ENCODE peak calls at places on chromosomes 2 and 18, in six cellular contexts. R, L, N, C, M and S are unnamed samples.

GRCh38 chr2:46031124-46031523 is 266.1 kb upstream of the EPAS1 start:
- DNase-seq in R (no peak), L (no peak), N (no peak), C (no peak), M (no peak), S (no peak)

GRCh38 chr2:55550368-55551102 is 31.0 kb downstream of the CFAP36 start:
- DNase-seq in R (peak), L (peak), N (no peak), C (no peak), M (no peak), S (no peak)

GRCh38 chr2:205688417-205689200 is 6.3 kb downstream of the NRP2 start:
- DNase-seq in R (peak), L (no peak), N (peak), C (no peak), M (peak), S (no peak)

GRCh38 chr18:76495435-76496199 is 575 bp upstream of the ZNF516 start:
- DNase-seq in R (peak), L (peak), N (peak), C (peak), M (peak), S (peak)

GRCh38 chr2:217642944-217643343 is 359.9 kb downstream of the TNS1 start:
- DNase-seq in R (no peak), L (no peak), N (no peak), C (no peak), M (no peak), S (no peak)

GRCh38 chr2:189576361-189576760 is 4.2 kb downstream of the SLC40A1 start:
- DNase-seq in R (no peak), L (no peak), N (peak), C (no peak), M (no peak), S (no peak)

GRCh38 chr2:181790716-181791649 is 100.5 kb upstream of the ITPRID2 start:
- DNase-seq in R (peak), L (peak), N (peak), C (no peak), M (no peak), S (no peak)

GRCh38 chr18:75214766-75215515 is 4.3 kb downstream of the TSHZ1 start:
- DNase-seq in R (no peak), L (no peak), N (no peak), C (no peak), M (no peak), S (no peak)

GRCh38 chr2:74250189-74250631 is 51.8 kb downstream of the MTHFD2 start:
- DNase-seq in R (peak), L (peak), N (peak), C (peak), M (peak), S (peak)

GRCh38 chr18:3889803-3890202 is 439.8 kb downstream of the TGIF1 start:
- DNase-seq in R (peak), L (peak), N (no peak), C (no peak), M (no peak), S (no peak)

GRCh38 chr2:152243723-152244122 is 68.2 kb upstream of the STAM2 start:
- DNase-seq in R (no peak), L (no peak), N (no peak), C (no peak), M (no peak), S (no peak)
- H2BK120ac ChIP-seq in R (no peak), L (no peak), N (no peak), C (no peak), M (no peak), S (no peak)

GRCh38 chr2:145088733-145089132 is 568.8 kb upstream of the ZEB2 start:
- DNase-seq in R (peak), L (no peak), N (no peak), C (no peak), M (no peak), S (no peak)

GRCh38 chr2:145095641-145096435 is 575.9 kb upstream of the ZEB2 start:
- DNase-seq in R (peak), L (peak), N (no peak), C (no peak), M (no peak), S (no peak)

GRCh38 chr2:145094353-145094752 is 574.4 kb upstream of the ZEB2 start:
- DNase-seq in R (peak), L (peak), N (no peak), C (no peak), M (no peak), S (no peak)

GRCh38 chr2:145091967-145092366 is 572.0 kb upstream of the ZEB2 start:
- DNase-seq in R (peak), L (peak), N (no peak), C (no peak), M (no peak), S (no peak)

DNA sequence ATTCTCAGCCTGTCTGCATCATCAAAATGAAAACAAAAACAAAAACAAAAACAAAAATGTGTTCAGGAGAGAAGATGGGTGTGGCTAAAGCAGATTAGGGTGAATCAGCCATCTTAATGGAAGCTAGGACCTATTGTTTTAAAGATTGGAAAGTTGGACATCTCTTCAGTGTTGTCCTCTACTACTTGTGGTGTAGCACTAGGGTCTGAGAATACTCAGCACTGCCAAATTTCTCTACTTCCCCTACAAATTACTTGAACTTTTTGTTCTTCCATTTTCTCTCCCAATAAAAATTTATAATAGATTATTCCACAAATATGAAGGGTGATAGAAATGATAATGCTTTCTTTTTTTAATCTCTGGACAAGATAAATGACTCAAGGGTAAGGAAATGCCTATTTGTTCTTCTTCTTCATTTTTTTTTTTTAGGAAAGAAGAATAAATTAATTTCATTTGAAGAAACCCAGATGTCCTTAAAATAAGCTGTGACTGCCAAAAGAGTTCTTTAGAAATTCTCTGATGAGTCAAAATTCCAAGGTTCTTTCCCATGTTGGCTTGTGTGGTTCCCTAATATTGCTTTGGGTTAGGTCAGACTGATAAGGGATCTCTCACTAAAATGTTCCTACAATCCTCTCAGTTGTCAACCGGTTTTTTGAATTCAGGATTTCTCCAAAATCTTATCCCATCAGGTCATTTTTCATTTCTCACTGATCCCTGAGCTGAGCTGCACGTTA is 571.3 kb upstream of the ZEB2 start:
- DNase-seq in R (peak), L (peak), N (no peak), C (no peak), M (no peak), S (no peak)
- H2BK15ac ChIP-seq in R (no peak), L (no peak), N (no peak), C (no peak), M (no peak), S (no peak)

GRCh38 chr2:237413293-237414055 is 490 bp downstream of the COL6A3 start:
- DNase-seq in R (no peak), L (peak), N (no peak), C (no peak), M (no peak), S (no peak)

GRCh38 chr2:237412646-237413292 is 1.2 kb downstream of the COL6A3 start:
- DNase-seq in R (no peak), L (no peak), N (no peak), C (no peak), M (no peak), S (no peak)

GRCh38 chr2:237410949-237411635 is 2.9 kb downstream of the COL6A3 start:
- DNase-seq in R (no peak), L (no peak), N (no peak), C (no peak), M (no peak), S (no peak)

GRCh38 chr2:237414056-237414661 is at the start of gene COL6A3:
- DNase-seq in R (peak), L (peak), N (no peak), C (no peak), M (no peak), S (no peak)

DNA sequence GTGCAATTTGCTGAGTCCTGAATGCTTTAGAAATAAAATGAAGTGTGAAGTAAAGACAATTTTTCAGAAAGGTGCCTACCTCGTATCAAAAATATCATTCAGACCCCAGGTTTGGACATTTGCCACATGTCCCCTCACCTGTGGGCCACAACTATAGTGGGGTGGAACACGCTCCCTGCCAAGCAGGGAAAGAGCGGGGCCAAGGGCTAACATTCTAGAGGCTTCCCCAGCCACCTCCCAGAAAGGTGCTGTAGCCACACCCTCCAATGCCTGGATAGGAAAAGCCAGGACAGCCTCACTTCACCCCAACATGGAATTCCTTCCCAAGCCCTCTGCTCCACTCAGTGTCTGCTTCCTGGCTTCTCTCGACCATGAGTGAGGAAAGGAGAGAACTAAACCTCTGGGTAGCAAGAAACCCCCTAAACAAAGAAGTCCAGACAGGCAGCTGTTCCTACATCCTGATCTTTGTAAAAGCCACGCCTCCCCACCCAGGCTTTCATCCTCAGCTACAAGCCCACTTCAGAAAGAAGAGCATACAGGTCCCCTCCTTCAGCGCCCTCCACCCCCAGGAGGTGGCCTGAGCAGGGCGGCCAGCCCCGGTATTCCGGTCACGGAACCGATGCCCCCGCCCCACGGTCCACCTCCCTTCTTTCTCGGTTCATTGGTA is 2.1 kb downstream of the COL6A3 start:
- DNase-seq in R (peak), L (peak), N (no peak), C (no peak), M (no peak), S (no peak)
- H2BK120ac ChIP-seq in R (peak), L (peak), N (no peak), C (no peak), M (no peak), S (no peak)

GRCh38 chr2:185674232-185674631 is 64.4 kb upstream of the FSIP2 start:
- DNase-seq in R (no peak), L (no peak), N (no peak), C (no peak), M (no peak), S (no peak)
- H2BK15ac ChIP-seq in R (no peak), L (no peak), N (no peak), C (no peak), M (no peak), S (no peak)